ENCODE peak calls at places on chromosome 1, in nine cellular contexts. K is Calu3; G is LoVo; I is stimulated activated naive CD8-positive, alpha-beta T cell treated with anti-CD3 and anti-CD28 coated beads, Interleukin-15, Interleukin-2, amounts not matched to agents 100 U/mL and 50 U/mL, for 24 hours; T is tibial artery; E is AG08396; W is mammary epithelial cell; N is H9; M is NCI-H460. X is an unnamed sample.

GRCh38 chr1:158607296-158607695 is 2.2 kb downstream of the OR10Z1 start:
- DNase-seq in K (no peak), G (no peak), I (no peak), T (no peak), E (no peak), W (no peak), N (no peak), M (no peak), X (no peak)

GRCh38 chr1:175877939-175878730 is 134.7 kb upstream of the TNR start:
- DNase-seq in K (no peak), G (no peak), I (no peak), T (peak; percentile 69), E (no peak), W (no peak), N (no peak), M (no peak), X (peak; percentile 88)

GRCh38 chr1:110674337-110675059 is at the start of gene KCNA3:
- DNase-seq in K (no peak), G (no peak), I (peak; percentile 69), T (no peak), E (peak; percentile 32), W (no peak), N (peak; percentile 85), M (no peak), X (no peak)

GRCh38 chr1:151325646-151326429 is 1.4 kb downstream of the PI4KB start:
- DNase-seq in K (no peak), G (no peak), I (no peak), T (no peak), E (peak; percentile 31), W (peak; percentile 42), N (no peak), M (no peak), X (no peak)

GRCh38 chr1:236663934-236664333 is 22.4 kb upstream of the ACTN2 start:
- DNase-seq in K (no peak), G (no peak), I (no peak), T (no peak), E (no peak), W (no peak), N (no peak), M (no peak), X (no peak)

GRCh38 chr1:88398338-88398737 is 285.7 kb upstream of the PKN2 start:
- DNase-seq in K (no peak), G (peak; percentile 40), I (no peak), T (no peak), E (no peak), W (peak; percentile 30), N (no peak), M (no peak), X (no peak)

GRCh38 chr1:223074427-223074826 is 68.6 kb downstream of the TLR5 start:
- DNase-seq in K (no peak), G (no peak), I (no peak), T (no peak), E (no peak), W (no peak), N (no peak), M (no peak), X (no peak)

GRCh38 chr1:34924759-34925555 is 4.5 kb downstream of the DLGAP3 start:
- DNase-seq in K (peak; percentile 81), G (peak; percentile 72), I (peak; percentile 81), T (peak; percentile 53), E (peak; percentile 93), W (peak; percentile 45), N (peak; percentile 72), M (peak; percentile 59), X (no peak)

GRCh38 chr1:159669338-159669737 is 45.1 kb downstream of the CRP start:
- DNase-seq in K (no peak), G (no peak), I (no peak), T (no peak), E (no peak), W (no peak), N (no peak), M (no peak), X (no peak)

GRCh38 chr1:64515427-64515826 is 45.5 kb downstream of the CACHD1 start:
- DNase-seq in K (no peak), G (no peak), I (no peak), T (peak; percentile 81), E (peak; percentile 46), W (peak; percentile 30), N (no peak), M (no peak), X (no peak)

GRCh38 chr1:176692431-176692830 is 229.5 kb downstream of the PAPPA2 start:
- DNase-seq in K (no peak), G (no peak), I (no peak), T (no peak), E (no peak), W (no peak), N (no peak), M (no peak), X (no peak)

GRCh38 chr1:15328785-15329480 is 80.8 kb upstream of the EFHD2 start:
- DNase-seq in K (no peak), G (no peak), I (no peak), T (peak; percentile 60), E (peak; percentile 70), W (no peak), N (no peak), M (no peak), X (peak; percentile 19)

GRCh38 chr1:115666702-115667101 is 24.9 kb downstream of the VANGL1 start:
- DNase-seq in K (no peak), G (no peak), I (no peak), T (no peak), E (no peak), W (no peak), N (no peak), M (no peak), X (peak; percentile 3)

GRCh38 chr1:212162635-212163034 is 122.6 kb upstream of the PPP2R5A start:
- DNase-seq in K (peak; percentile 25), G (no peak), I (peak; percentile 17), T (no peak), E (peak; percentile 57), W (peak; percentile 73), N (no peak), M (no peak), X (no peak)

GRCh38 chr1:245085508-245086095 is 69.2 kb upstream of the KIF26B start:
- DNase-seq in K (no peak), G (no peak), I (no peak), T (no peak), E (peak; percentile 81), W (peak; percentile 92), N (no peak), M (no peak), X (no peak)

GRCh38 chr1:208318150-208318734 is 74.1 kb upstream of the PLXNA2 start:
- DNase-seq in K (no peak), G (no peak), I (no peak), T (no peak), E (no peak), W (peak; percentile 75), N (no peak), M (no peak), X (no peak)

GRCh38 chr1:169933999-169934725 is 40.5 kb upstream of the SCYL3 start:
- DNase-seq in K (peak; percentile 38), G (peak; percentile 62), I (no peak), T (no peak), E (no peak), W (peak; percentile 37), N (no peak), M (peak; percentile 26), X (no peak)

GRCh38 chr1:211259596-211260126 is 495 bp downstream of the RCOR3 start:
- DNase-seq in K (peak; percentile 34), G (no peak), I (peak; percentile 66), T (peak; percentile 45), E (peak; percentile 62), W (no peak), N (no peak), M (peak; percentile 31), X (no peak)

GRCh38 chr1:22600071-22600816 is 36.2 kb upstream of the C1QA start:
- DNase-seq in K (peak; percentile 41), G (peak; percentile 34), I (no peak), T (no peak), E (no peak), W (no peak), N (peak; percentile 68), M (no peak), X (no peak)

GRCh38 chr1:97070366-97070765 is 348.8 kb downstream of the PTBP2 start:
- DNase-seq in K (no peak), G (no peak), I (no peak), T (no peak), E (no peak), W (no peak), N (no peak), M (no peak), X (no peak)

GRCh38 chr1:17438176-17438976 is 1.1 kb downstream of the RCC2 start:
- DNase-seq in K (peak; percentile 73), G (peak; percentile 23), I (peak; percentile 90), T (peak; percentile 49), E (peak; percentile 63), W (peak; percentile 54), N (peak; percentile 66), M (peak; percentile 32), X (peak; percentile 37)

GRCh38 chr1:166819982-166820381 is 19.3 kb upstream of the POGK start:
- DNase-seq in K (no peak), G (no peak), I (no peak), T (no peak), E (no peak), W (no peak), N (no peak), M (no peak), X (no peak)

GRCh38 chr1:211135342-211135950 is 1.5 kb upstream of the KCNH1 start:
- DNase-seq in K (no peak), G (peak; percentile 56), I (no peak), T (no peak), E (peak; percentile 56), W (peak; percentile 46), N (no peak), M (peak; percentile 62), X (no peak)

GRCh38 chr1:23868848-23869450 is 859 bp upstream of the FUCA1 start:
- DNase-seq in K (no peak), G (peak; percentile 32), I (no peak), T (peak; percentile 25), E (peak; percentile 34), W (no peak), N (no peak), M (no peak), X (no peak)

X was measured in hypothalamus.